ENCODE peak calls at places on chromosome 2, in six cellular contexts. L is Karpas-422; I is NCI-H2107; Q is skeletal muscle cell; N is stimulated activated CD4-positive, alpha-beta T cell treated with anti-CD3 and anti-CD28 coated beads, Interleukin-2, amount 100 ng/mL, for 48 hours; K is HEK293T. V is an unnamed sample.

GRCh38 chr2:236802862-236803261 is 233.2 kb downstream of the ACKR3 start:
- DNase-seq in L (no peak), I (no peak), Q (no peak), N (no peak), K (no peak), V (no peak)

GRCh38 chr2:1341409-1342120 is 71.7 kb upstream of the TPO start:
- DNase-seq in L (peak), I (no peak), Q (no peak), N (no peak), K (no peak), V (no peak)

GRCh38 chr2:54624611-54625071 is 98.8 kb upstream of the EML6 start:
- DNase-seq in L (no peak), I (no peak), Q (peak), N (no peak), K (no peak), V (no peak)

GRCh38 chr2:229780856-229781773 is 66.8 kb upstream of the DNER start:
- DNase-seq in L (peak), I (peak), Q (peak), N (no peak), K (peak), V (no peak)

GRCh38 chr2:190591437-190591836 is 56.9 kb upstream of the NEMP2 start:
- DNase-seq in L (no peak), I (no peak), Q (no peak), N (no peak), K (no peak), V (no peak)

GRCh38 chr2:126657636-126658315 is 1.8 kb downstream of the GYPC start:
- DNase-seq in L (peak), I (no peak), Q (peak), N (peak), K (peak), V (peak)

GRCh38 chr2:29425866-29426265 is 310.7 kb downstream of the CLIP4 start:
- DNase-seq in L (no peak), I (no peak), Q (no peak), N (no peak), K (no peak), V (no peak)

GRCh38 chr2:78845786-78846185 is 179.7 kb upstream of the REG3G start:
- DNase-seq in L (no peak), I (no peak), Q (no peak), N (no peak), K (no peak), V (no peak)

GRCh38 chr2:224948859-224949258 is 93.4 kb downstream of the DOCK10 start:
- DNase-seq in L (no peak), I (no peak), Q (no peak), N (no peak), K (no peak), V (no peak)

GRCh38 chr2:238773472-238773871 is 74.4 kb upstream of the TWIST2 start:
- DNase-seq in L (peak), I (no peak), Q (no peak), N (no peak), K (no peak), V (no peak)

GRCh38 chr2:38076250-38076709 is 329 bp upstream of the CYP1B1 start:
- DNase-seq in L (peak), I (no peak), Q (peak), N (peak), K (peak), V (peak)

GRCh38 chr2:221400411-221400810 is 171.7 kb downstream of the EPHA4 start:
- DNase-seq in L (no peak), I (no peak), Q (no peak), N (no peak), K (no peak), V (no peak)

GRCh38 chr2:233116946-233117345 is 56.8 kb downstream of the INPP5D start:
- DNase-seq in L (no peak), I (no peak), Q (no peak), N (no peak), K (no peak), V (no peak)

GRCh38 chr2:19120941-19121750 is 237.3 kb downstream of the OSR1 start:
- DNase-seq in L (no peak), I (no peak), Q (peak), N (no peak), K (no peak), V (no peak)

GRCh38 chr2:16656784-16657391 is 8.7 kb downstream of the CYRIA start:
- DNase-seq in L (peak), I (no peak), Q (no peak), N (no peak), K (no peak), V (peak)

GRCh38 chr2:172282944-172283343 is 144.4 kb upstream of the ITGA6 start:
- DNase-seq in L (no peak), I (no peak), Q (peak), N (no peak), K (no peak), V (no peak)

GRCh38 chr2:140454717-140455116 is 1674.5 kb upstream of the NXPH2 start:
- DNase-seq in L (no peak), I (no peak), Q (peak), N (no peak), K (no peak), V (no peak)

GRCh38 chr2:105409717-105410116 is 10.9 kb upstream of the FHL2 start:
- DNase-seq in L (no peak), I (no peak), Q (peak), N (no peak), K (no peak), V (peak)

GRCh38 chr2:99940963-99941362 is 201.4 kb downstream of the AFF3 start:
- DNase-seq in L (no peak), I (no peak), Q (peak), N (no peak), K (no peak), V (peak)

GRCh38 chr2:199469514-199470360 is 12.0 kb upstream of the SATB2 start:
- DNase-seq in L (no peak), I (no peak), Q (no peak), N (no peak), K (no peak), V (no peak)

GRCh38 chr2:102796337-102796736 is 34.5 kb downstream of the TMEM182 start:
- DNase-seq in L (no peak), I (no peak), Q (no peak), N (no peak), K (no peak), V (no peak)

GRCh38 chr2:46749042-46749461 is 166.6 kb downstream of the MCFD2 start:
- DNase-seq in L (no peak), I (no peak), Q (peak), N (no peak), K (no peak), V (no peak)

GRCh38 chr2:39989888-39990287 is 210.8 kb upstream of the THUMPD2 start:
- DNase-seq in L (no peak), I (no peak), Q (no peak), N (no peak), K (no peak), V (no peak)

GRCh38 chr2:209519911-209520310 is 96.1 kb downstream of the MAP2 start:
- DNase-seq in L (no peak), I (no peak), Q (no peak), N (no peak), K (no peak), V (no peak)

GRCh38 chr2:46634905-46635304 is 155.5 kb downstream of the TMEM247 start:
- DNase-seq in L (no peak), I (no peak), Q (no peak), N (no peak), K (no peak), V (no peak)

GRCh38 chr2:116737951-116738350 is 1076.5 kb upstream of the DDX18 start:
- DNase-seq in L (no peak), I (no peak), Q (no peak), N (no peak), K (no peak), V (no peak)

GRCh38 chr2:42916394-42916793 is 124.0 kb upstream of the HAAO start:
- DNase-seq in L (no peak), I (no peak), Q (no peak), N (no peak), K (no peak), V (no peak)

GRCh38 chr2:204115692-204116091 is 179.1 kb downstream of the ICOS start:
- DNase-seq in L (no peak), I (no peak), Q (no peak), N (no peak), K (no peak), V (no peak)

V was measured in lung.